ENCODE peak calls at places on chromosomes 1 and 21, in five cellular contexts. One of them, this sample, is unnamed.

GRCh38 chr1:187203257-187203656 is 374.5 kb downstream of the PLA2G4A start:
- DNase-seq in BJ: no peak
- DNase-seq in upper lobe of left lung: no peak
- DNase-seq in HFF-Myc: no peak
- DNase-seq in NCI-H2081: no peak
- DNase-seq in this sample: no peak

GRCh38 chr1:168485048-168485447 is 58.7 kb downstream of the XCL2 start:
- DNase-seq in BJ: no peak
- DNase-seq in HFF-Myc: no peak
- DNase-seq in NCI-H2081: no peak
- DNase-seq in upper lobe of left lung: no peak
- DNase-seq in this sample: no peak

GRCh38 chr1:215599418-215599817 is 32.3 kb downstream of the KCTD3 start:
- DNase-seq in HFF-Myc: peak
- DNase-seq in upper lobe of left lung: no peak
- DNase-seq in NCI-H2081: peak
- DNase-seq in BJ: no peak
- DNase-seq in this sample: peak

GRCh38 chr1:106879538-106879937 is 176.9 kb upstream of the PRMT6 start:
- DNase-seq in upper lobe of left lung: peak
- DNase-seq in HFF-Myc: no peak
- DNase-seq in BJ: no peak
- DNase-seq in NCI-H2081: no peak
- DNase-seq in this sample: no peak

GRCh38 chr1:119329521-119329920 is 39.1 kb upstream of the HAO2 start:
- DNase-seq in NCI-H2081: no peak
- DNase-seq in upper lobe of left lung: no peak
- DNase-seq in HFF-Myc: no peak
- DNase-seq in BJ: no peak
- DNase-seq in this sample: no peak

GRCh38 chr1:227893696-227894305 is 53.9 kb downstream of the WNT9A start:
- DNase-seq in upper lobe of left lung: peak
- DNase-seq in HFF-Myc: no peak
- DNase-seq in NCI-H2081: no peak
- DNase-seq in BJ: no peak
- DNase-seq in this sample: no peak

GRCh38 chr21:35624896-35625295 is 435.4 kb downstream of the SETD4 start:
- DNase-seq in HFF-Myc: no peak
- DNase-seq in NCI-H2081: no peak
- DNase-seq in upper lobe of left lung: no peak
- DNase-seq in BJ: no peak
- DNase-seq in this sample: no peak

GRCh38 chr1:103457856-103458255 is 67.6 kb upstream of the RNPC3 start:
- DNase-seq in NCI-H2081: no peak
- DNase-seq in HFF-Myc: no peak
- DNase-seq in upper lobe of left lung: no peak
- DNase-seq in BJ: no peak
- DNase-seq in this sample: no peak

GRCh38 chr1:27878787-27879335 is 6.5 kb downstream of the THEMIS2 start:
- DNase-seq in BJ: no peak
- DNase-seq in HFF-Myc: no peak
- DNase-seq in NCI-H2081: no peak
- DNase-seq in upper lobe of left lung: no peak
- DNase-seq in this sample: no peak